ENCODE peak calls at places on chromosomes 11 and 22, in six cellular contexts. One of them, this sample, is unnamed.

GRCh38 chr22:36644333-36644757 is 59.2 kb downstream of the CACNG2 start:
- DNase-seq in ovary: no peak
- DNase-seq in aorta: no peak
- DNase-seq in dorsolateral prefrontal cortex: no peak
- DNase-seq in brain microvascular endothelial cell: peak
- DNase-seq in small intestine: peak
- DNase-seq in this sample: peak

GRCh38 chr11:35151241-35151640 is 12.3 kb downstream of the CD44 start:
- DNase-seq in ovary: no peak
- DNase-seq in aorta: no peak
- DNase-seq in dorsolateral prefrontal cortex: no peak
- DNase-seq in brain microvascular endothelial cell: peak
- DNase-seq in small intestine: no peak
- DNase-seq in this sample: no peak

GRCh38 chr22:37126882-37127281 is 17.4 kb upstream of the TMPRSS6 start:
- DNase-seq in ovary: no peak
- DNase-seq in aorta: no peak
- DNase-seq in dorsolateral prefrontal cortex: no peak
- DNase-seq in brain microvascular endothelial cell: no peak
- DNase-seq in small intestine: no peak
- DNase-seq in this sample: peak

GRCh38 chr11:71563401-71563800 is 2.0 kb upstream of the KRTAP5-10 start:
- DNase-seq in ovary: no peak
- DNase-seq in aorta: no peak
- DNase-seq in dorsolateral prefrontal cortex: no peak
- DNase-seq in brain microvascular endothelial cell: peak
- DNase-seq in small intestine: peak
- DNase-seq in this sample: peak

GRCh38 chr11:44366741-44367140 is 56.8 kb upstream of the ALX4 start:
- DNase-seq in ovary: no peak
- DNase-seq in aorta: no peak
- DNase-seq in dorsolateral prefrontal cortex: no peak
- DNase-seq in brain microvascular endothelial cell: no peak
- DNase-seq in small intestine: no peak
- DNase-seq in this sample: no peak

GRCh38 chr11:30488304-30488998 is 97.7 kb downstream of the MPPED2 start:
- DNase-seq in ovary: no peak
- DNase-seq in aorta: no peak
- DNase-seq in dorsolateral prefrontal cortex: no peak
- DNase-seq in brain microvascular endothelial cell: peak
- DNase-seq in small intestine: peak
- DNase-seq in this sample: no peak

GRCh38 chr22:47787501-47788227 is 1025.2 kb downstream of the TBC1D22A start:
- DNase-seq in ovary: no peak
- DNase-seq in aorta: peak
- DNase-seq in dorsolateral prefrontal cortex: no peak
- DNase-seq in brain microvascular endothelial cell: no peak
- DNase-seq in small intestine: no peak
- DNase-seq in this sample: no peak

GRCh38 chr11:92306966-92307504 is 82.4 kb downstream of the FAT3 start:
- DNase-seq in ovary: no peak
- DNase-seq in aorta: no peak
- DNase-seq in dorsolateral prefrontal cortex: no peak
- DNase-seq in brain microvascular endothelial cell: no peak
- DNase-seq in small intestine: no peak
- DNase-seq in this sample: no peak

GRCh38 chr11:91981995-91982394 is 242.6 kb upstream of the FAT3 start:
- DNase-seq in ovary: peak
- DNase-seq in aorta: peak
- DNase-seq in dorsolateral prefrontal cortex: no peak
- DNase-seq in brain microvascular endothelial cell: peak
- DNase-seq in small intestine: no peak
- DNase-seq in this sample: no peak

GRCh38 chr11:12798609-12799011 is 124.4 kb downstream of the TEAD1 start:
- DNase-seq in ovary: no peak
- DNase-seq in aorta: no peak
- DNase-seq in dorsolateral prefrontal cortex: no peak
- DNase-seq in brain microvascular endothelial cell: no peak
- DNase-seq in small intestine: no peak
- DNase-seq in this sample: no peak

GRCh38 chr11:118334746-118335145 is 7.8 kb downstream of the CD3D start:
- DNase-seq in ovary: no peak
- DNase-seq in aorta: no peak
- DNase-seq in dorsolateral prefrontal cortex: no peak
- DNase-seq in brain microvascular endothelial cell: no peak
- DNase-seq in small intestine: no peak
- DNase-seq in this sample: no peak

GRCh38 chr11:106520146-106520912 is 442.9 kb downstream of the AASDHPPT start:
- DNase-seq in ovary: no peak
- DNase-seq in aorta: no peak
- DNase-seq in dorsolateral prefrontal cortex: no peak
- DNase-seq in brain microvascular endothelial cell: no peak
- DNase-seq in small intestine: no peak
- DNase-seq in this sample: no peak

GRCh38 chr22:39297490-39298193 is 21.8 kb downstream of the RPL3 start:
- DNase-seq in ovary: no peak
- DNase-seq in aorta: no peak
- DNase-seq in dorsolateral prefrontal cortex: no peak
- DNase-seq in brain microvascular endothelial cell: no peak
- DNase-seq in small intestine: peak
- DNase-seq in this sample: no peak

GRCh38 chr11:2884424-2884815 is 1.2 kb downstream of the CDKN1C start:
- DNase-seq in ovary: peak
- DNase-seq in aorta: no peak
- DNase-seq in dorsolateral prefrontal cortex: no peak
- DNase-seq in brain microvascular endothelial cell: no peak
- DNase-seq in small intestine: no peak
- DNase-seq in this sample: peak

GRCh38 chr22:31343235-31344191 is 2.6 kb downstream of the PATZ1 start:
- DNase-seq in ovary: peak
- DNase-seq in aorta: no peak
- DNase-seq in dorsolateral prefrontal cortex: no peak
- DNase-seq in brain microvascular endothelial cell: no peak
- DNase-seq in small intestine: peak
- DNase-seq in this sample: peak

GRCh38 chr11:125274309-125274708 is 109.8 kb downstream of the PKNOX2 start:
- DNase-seq in ovary: no peak
- DNase-seq in aorta: no peak
- DNase-seq in dorsolateral prefrontal cortex: no peak
- DNase-seq in brain microvascular endothelial cell: no peak
- DNase-seq in small intestine: no peak
- DNase-seq in this sample: no peak

GRCh38 chr22:42188808-42189447 is 58.3 kb upstream of the CYP2D6 start:
- DNase-seq in ovary: no peak
- DNase-seq in aorta: no peak
- DNase-seq in dorsolateral prefrontal cortex: no peak
- DNase-seq in brain microvascular endothelial cell: no peak
- DNase-seq in small intestine: peak
- DNase-seq in this sample: no peak

DNA sequence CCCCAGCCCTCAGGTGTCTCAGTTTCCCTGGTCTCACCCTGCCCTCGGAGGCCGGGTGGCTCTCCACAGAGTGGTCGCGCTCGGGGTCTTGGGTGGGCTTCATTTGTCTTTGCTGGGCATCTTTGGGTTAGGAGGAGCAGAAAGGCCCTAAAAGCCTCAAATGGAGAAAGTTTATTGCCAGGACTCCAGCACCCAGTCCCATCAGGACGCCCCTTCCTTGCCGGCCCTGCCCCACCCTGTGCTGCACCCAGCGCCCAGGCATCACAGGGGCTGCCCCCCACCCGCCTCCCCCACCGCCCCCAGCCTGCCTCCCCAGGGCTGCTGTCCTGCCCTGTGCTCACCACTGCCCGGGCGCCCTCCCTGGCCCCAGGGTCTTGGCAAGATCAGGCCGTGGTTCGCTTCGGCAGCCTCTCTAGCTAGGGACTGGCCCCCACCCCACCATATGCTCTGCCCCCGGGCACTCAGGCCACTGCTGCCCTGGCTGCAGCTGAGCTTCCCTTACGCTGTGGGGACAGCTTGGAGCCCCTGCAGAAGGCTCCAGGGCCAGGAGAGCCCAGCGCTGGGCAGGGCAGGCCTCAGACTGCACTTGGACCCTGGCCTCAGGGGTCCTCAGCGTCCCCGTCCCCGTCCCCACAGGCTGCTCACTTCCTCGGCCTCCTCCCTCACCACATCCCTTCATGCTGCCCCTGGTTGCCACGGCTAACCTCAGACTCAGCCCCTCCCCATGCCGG is 31.4 kb downstream of the MOB2 start:
- DNase-seq in ovary: no peak
- DNase-seq in aorta: no peak
- DNase-seq in dorsolateral prefrontal cortex: no peak
- DNase-seq in brain microvascular endothelial cell: no peak
- DNase-seq in small intestine: no peak
- DNase-seq in this sample: no peak
- H3K27ac ChIP-seq in ovary: no peak
- H3K27ac ChIP-seq in aorta: no peak
- H3K27ac ChIP-seq in dorsolateral prefrontal cortex: peak
- H3K27ac ChIP-seq in brain microvascular endothelial cell: no peak
- H3K27ac ChIP-seq in small intestine: no peak
- H3K27ac ChIP-seq in this sample: no peak

GRCh38 chr22:23501708-23502107 is 78.4 kb downstream of the IGLL1 start:
- DNase-seq in ovary: no peak
- DNase-seq in aorta: peak
- DNase-seq in dorsolateral prefrontal cortex: no peak
- DNase-seq in brain microvascular endothelial cell: no peak
- DNase-seq in small intestine: no peak
- DNase-seq in this sample: no peak

GRCh38 chr22:23504522-23504921 is 75.6 kb downstream of the IGLL1 start:
- DNase-seq in ovary: peak
- DNase-seq in aorta: peak
- DNase-seq in dorsolateral prefrontal cortex: no peak
- DNase-seq in brain microvascular endothelial cell: no peak
- DNase-seq in small intestine: no peak
- DNase-seq in this sample: no peak

GRCh38 chr22:23501244-23501643 is 78.8 kb downstream of the IGLL1 start:
- DNase-seq in ovary: no peak
- DNase-seq in aorta: peak
- DNase-seq in dorsolateral prefrontal cortex: no peak
- DNase-seq in brain microvascular endothelial cell: no peak
- DNase-seq in small intestine: no peak
- DNase-seq in this sample: no peak

GRCh38 chr22:23503142-23503541 is 76.9 kb downstream of the IGLL1 start:
- DNase-seq in ovary: no peak
- DNase-seq in aorta: peak
- DNase-seq in dorsolateral prefrontal cortex: no peak
- DNase-seq in brain microvascular endothelial cell: no peak
- DNase-seq in small intestine: no peak
- DNase-seq in this sample: no peak

GRCh38 chr22:23503736-23504440 is 76.2 kb downstream of the IGLL1 start:
- DNase-seq in ovary: no peak
- DNase-seq in aorta: peak
- DNase-seq in dorsolateral prefrontal cortex: no peak
- DNase-seq in brain microvascular endothelial cell: no peak
- DNase-seq in small intestine: no peak
- DNase-seq in this sample: no peak
- H3K27ac ChIP-seq in ovary: peak
- H3K27ac ChIP-seq in aorta: no peak
- H3K27ac ChIP-seq in dorsolateral prefrontal cortex: no peak
- H3K27ac ChIP-seq in brain microvascular endothelial cell: no peak
- H3K27ac ChIP-seq in small intestine: no peak
- H3K27ac ChIP-seq in this sample: no peak

DNA sequence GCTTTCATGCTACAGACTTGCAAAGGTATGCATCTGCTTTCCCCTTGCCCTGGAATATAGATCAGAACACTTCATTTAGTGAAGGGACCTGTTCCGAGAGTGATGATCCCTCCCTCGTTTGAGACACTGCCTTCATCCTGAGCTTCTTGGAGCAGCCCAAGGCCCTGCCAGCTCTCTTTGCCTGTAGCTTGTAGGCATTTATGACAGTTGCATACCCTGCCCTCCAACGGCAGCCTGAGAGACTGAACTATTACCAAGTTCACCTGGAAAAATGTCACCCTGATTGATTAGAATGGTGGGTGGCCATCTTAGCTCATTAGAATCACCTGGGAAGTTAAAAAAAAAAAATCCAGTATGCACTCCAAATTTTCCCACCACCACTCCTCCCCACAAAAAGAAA is 1.5 kb downstream of the MICAL3 start:
- DNase-seq in ovary: no peak
- DNase-seq in aorta: no peak
- DNase-seq in dorsolateral prefrontal cortex: no peak
- DNase-seq in brain microvascular endothelial cell: no peak
- DNase-seq in small intestine: no peak
- DNase-seq in this sample: no peak
- H3K27ac ChIP-seq in ovary: no peak
- H3K27ac ChIP-seq in aorta: no peak
- H3K27ac ChIP-seq in dorsolateral prefrontal cortex: peak
- H3K27ac ChIP-seq in brain microvascular endothelial cell: no peak
- H3K27ac ChIP-seq in small intestine: no peak
- H3K27ac ChIP-seq in this sample: no peak

GRCh38 chr22:26588749-26589366 is 1.1 kb downstream of the TPST2 start:
- DNase-seq in ovary: peak
- DNase-seq in aorta: no peak
- DNase-seq in dorsolateral prefrontal cortex: no peak
- DNase-seq in brain microvascular endothelial cell: no peak
- DNase-seq in small intestine: no peak
- DNase-seq in this sample: no peak

GRCh38 chr22:26585104-26585790 is 4.7 kb downstream of the TPST2 start:
- DNase-seq in ovary: peak
- DNase-seq in aorta: peak
- DNase-seq in dorsolateral prefrontal cortex: no peak
- DNase-seq in brain microvascular endothelial cell: peak
- DNase-seq in small intestine: peak
- DNase-seq in this sample: no peak

GRCh38 chr22:26587991-26588613 is 1.8 kb downstream of the TPST2 start:
- DNase-seq in ovary: no peak
- DNase-seq in aorta: no peak
- DNase-seq in dorsolateral prefrontal cortex: no peak
- DNase-seq in brain microvascular endothelial cell: peak
- DNase-seq in small intestine: no peak
- DNase-seq in this sample: no peak

GRCh38 chr22:26589367-26589844 is 526 bp downstream of the TPST2 start:
- DNase-seq in ovary: peak
- DNase-seq in aorta: peak
- DNase-seq in dorsolateral prefrontal cortex: no peak
- DNase-seq in brain microvascular endothelial cell: no peak
- DNase-seq in small intestine: peak
- DNase-seq in this sample: peak

GRCh38 chr22:26586556-26587325 is 3.2 kb downstream of the TPST2 start:
- DNase-seq in ovary: no peak
- DNase-seq in aorta: no peak
- DNase-seq in dorsolateral prefrontal cortex: no peak
- DNase-seq in brain microvascular endothelial cell: no peak
- DNase-seq in small intestine: peak
- DNase-seq in this sample: no peak
- H3K27ac ChIP-seq in ovary: no peak
- H3K27ac ChIP-seq in aorta: no peak
- H3K27ac ChIP-seq in dorsolateral prefrontal cortex: no peak
- H3K27ac ChIP-seq in brain microvascular endothelial cell: no peak
- H3K27ac ChIP-seq in small intestine: peak
- H3K27ac ChIP-seq in this sample: no peak

GRCh38 chr11:119730347-119730613 is 1.3 kb upstream of the NECTIN1 start:
- DNase-seq in ovary: no peak
- DNase-seq in aorta: no peak
- DNase-seq in dorsolateral prefrontal cortex: no peak
- DNase-seq in brain microvascular endothelial cell: no peak
- DNase-seq in small intestine: no peak
- DNase-seq in this sample: no peak
- H3K27ac ChIP-seq in ovary: no peak
- H3K27ac ChIP-seq in aorta: no peak
- H3K27ac ChIP-seq in dorsolateral prefrontal cortex: peak
- H3K27ac ChIP-seq in brain microvascular endothelial cell: no peak
- H3K27ac ChIP-seq in small intestine: peak
- H3K27ac ChIP-seq in this sample: no peak